ENCODE peak calls at places on chromosomes 13 and 19, in nine cellular contexts. One of them, this sample, is unnamed.

GRCh38 chr19:47483200-47483599 is 819 bp downstream of the KPTN start:
- DNase-seq in mesothelial cell of epicardium: no peak
- DNase-seq in thoracic aorta: no peak
- DNase-seq in NCI-H1417: no peak
- DNase-seq in nephron progenitor cell: no peak
- DNase-seq in fibroblast of lung: no peak
- DNase-seq in D721Med: no peak
- DNase-seq in HFFc6: no peak
- DNase-seq in stimulated activated CD4-positive, alpha-beta T cell treated with anti-CD3 and anti-CD28 coated beads, Interleukin-15, amount 100 ng/mL, for 24 hours: no peak
- DNase-seq in this sample: no peak

GRCh38 chr19:14512420-14512961 is 5.7 kb downstream of the DNAJB1 start:
- DNase-seq in mesothelial cell of epicardium: no peak
- DNase-seq in thoracic aorta: no peak
- DNase-seq in NCI-H1417: no peak
- DNase-seq in nephron progenitor cell: no peak
- DNase-seq in fibroblast of lung: no peak
- DNase-seq in D721Med: no peak
- DNase-seq in HFFc6: no peak
- DNase-seq in stimulated activated CD4-positive, alpha-beta T cell treated with anti-CD3 and anti-CD28 coated beads, Interleukin-15, amount 100 ng/mL, for 24 hours: no peak
- DNase-seq in this sample: no peak

GRCh38 chr13:26254583-26255102 is 714 bp downstream of the CDK8 start:
- DNase-seq in mesothelial cell of epicardium: peak
- DNase-seq in thoracic aorta: peak
- DNase-seq in NCI-H1417: peak
- DNase-seq in nephron progenitor cell: peak
- DNase-seq in fibroblast of lung: peak
- DNase-seq in D721Med: no peak
- DNase-seq in HFFc6: peak
- DNase-seq in stimulated activated CD4-positive, alpha-beta T cell treated with anti-CD3 and anti-CD28 coated beads, Interleukin-15, amount 100 ng/mL, for 24 hours: peak
- DNase-seq in this sample: peak

GRCh38 chr19:11013771-11014170 is 52.9 kb downstream of the SMARCA4 start:
- DNase-seq in mesothelial cell of epicardium: no peak
- DNase-seq in thoracic aorta: no peak
- DNase-seq in NCI-H1417: no peak
- DNase-seq in nephron progenitor cell: no peak
- DNase-seq in fibroblast of lung: no peak
- DNase-seq in D721Med: no peak
- DNase-seq in HFFc6: no peak
- DNase-seq in stimulated activated CD4-positive, alpha-beta T cell treated with anti-CD3 and anti-CD28 coated beads, Interleukin-15, amount 100 ng/mL, for 24 hours: no peak
- DNase-seq in this sample: no peak

GRCh38 chr19:18743281-18743825 is 47.8 kb downstream of the COMP start:
- DNase-seq in mesothelial cell of epicardium: no peak
- DNase-seq in thoracic aorta: no peak
- DNase-seq in NCI-H1417: no peak
- DNase-seq in nephron progenitor cell: no peak
- DNase-seq in fibroblast of lung: peak
- DNase-seq in D721Med: no peak
- DNase-seq in HFFc6: no peak
- DNase-seq in stimulated activated CD4-positive, alpha-beta T cell treated with anti-CD3 and anti-CD28 coated beads, Interleukin-15, amount 100 ng/mL, for 24 hours: no peak
- DNase-seq in this sample: no peak

GRCh38 chr13:46975173-46975572 is 78.3 kb upstream of the HTR2A start:
- DNase-seq in mesothelial cell of epicardium: no peak
- DNase-seq in thoracic aorta: no peak
- DNase-seq in NCI-H1417: no peak
- DNase-seq in nephron progenitor cell: no peak
- DNase-seq in fibroblast of lung: no peak
- DNase-seq in D721Med: no peak
- DNase-seq in HFFc6: no peak
- DNase-seq in stimulated activated CD4-positive, alpha-beta T cell treated with anti-CD3 and anti-CD28 coated beads, Interleukin-15, amount 100 ng/mL, for 24 hours: no peak
- DNase-seq in this sample: no peak

GRCh38 chr13:40665061-40665753 is 1.2 kb downstream of the FOXO1 start:
- DNase-seq in mesothelial cell of epicardium: no peak
- DNase-seq in thoracic aorta: no peak
- DNase-seq in NCI-H1417: peak
- DNase-seq in nephron progenitor cell: peak
- DNase-seq in fibroblast of lung: no peak
- DNase-seq in D721Med: no peak
- DNase-seq in HFFc6: no peak
- DNase-seq in stimulated activated CD4-positive, alpha-beta T cell treated with anti-CD3 and anti-CD28 coated beads, Interleukin-15, amount 100 ng/mL, for 24 hours: peak
- DNase-seq in this sample: no peak

GRCh38 chr19:5665781-5666513 is 14.4 kb downstream of the MICOS13 start:
- DNase-seq in mesothelial cell of epicardium: no peak
- DNase-seq in thoracic aorta: no peak
- DNase-seq in NCI-H1417: no peak
- DNase-seq in nephron progenitor cell: no peak
- DNase-seq in fibroblast of lung: peak
- DNase-seq in D721Med: no peak
- DNase-seq in HFFc6: peak
- DNase-seq in stimulated activated CD4-positive, alpha-beta T cell treated with anti-CD3 and anti-CD28 coated beads, Interleukin-15, amount 100 ng/mL, for 24 hours: no peak
- DNase-seq in this sample: no peak

GRCh38 chr13:24910502-24911134 is 146.6 kb downstream of the RNF17 start:
- DNase-seq in mesothelial cell of epicardium: no peak
- DNase-seq in thoracic aorta: no peak
- DNase-seq in NCI-H1417: no peak
- DNase-seq in nephron progenitor cell: no peak
- DNase-seq in fibroblast of lung: peak
- DNase-seq in D721Med: no peak
- DNase-seq in HFFc6: no peak
- DNase-seq in stimulated activated CD4-positive, alpha-beta T cell treated with anti-CD3 and anti-CD28 coated beads, Interleukin-15, amount 100 ng/mL, for 24 hours: no peak
- DNase-seq in this sample: no peak

GRCh38 chr19:50204081-50204428 is 633 bp downstream of the MYH14 start:
- DNase-seq in mesothelial cell of epicardium: no peak
- DNase-seq in thoracic aorta: no peak
- DNase-seq in NCI-H1417: no peak
- DNase-seq in nephron progenitor cell: no peak
- DNase-seq in fibroblast of lung: no peak
- DNase-seq in D721Med: no peak
- DNase-seq in HFFc6: no peak
- DNase-seq in stimulated activated CD4-positive, alpha-beta T cell treated with anti-CD3 and anti-CD28 coated beads, Interleukin-15, amount 100 ng/mL, for 24 hours: no peak
- DNase-seq in this sample: no peak

GRCh38 chr13:47472516-47472915 is 528.6 kb downstream of the SUCLA2 start:
- DNase-seq in mesothelial cell of epicardium: no peak
- DNase-seq in thoracic aorta: no peak
- DNase-seq in NCI-H1417: no peak
- DNase-seq in nephron progenitor cell: no peak
- DNase-seq in fibroblast of lung: no peak
- DNase-seq in D721Med: no peak
- DNase-seq in HFFc6: no peak
- DNase-seq in stimulated activated CD4-positive, alpha-beta T cell treated with anti-CD3 and anti-CD28 coated beads, Interleukin-15, amount 100 ng/mL, for 24 hours: no peak
- DNase-seq in this sample: no peak

GRCh38 chr19:13864513-13865242 is 12.3 kb upstream of the NANOS3 start:
- DNase-seq in mesothelial cell of epicardium: no peak
- DNase-seq in thoracic aorta: no peak
- DNase-seq in NCI-H1417: peak
- DNase-seq in nephron progenitor cell: peak
- DNase-seq in fibroblast of lung: no peak
- DNase-seq in D721Med: no peak
- DNase-seq in HFFc6: no peak
- DNase-seq in stimulated activated CD4-positive, alpha-beta T cell treated with anti-CD3 and anti-CD28 coated beads, Interleukin-15, amount 100 ng/mL, for 24 hours: no peak
- DNase-seq in this sample: peak

GRCh38 chr13:25687622-25688225 is 315.9 kb downstream of the ATP8A2 start:
- DNase-seq in mesothelial cell of epicardium: no peak
- DNase-seq in thoracic aorta: no peak
- DNase-seq in NCI-H1417: peak
- DNase-seq in nephron progenitor cell: no peak
- DNase-seq in fibroblast of lung: peak
- DNase-seq in D721Med: no peak
- DNase-seq in HFFc6: no peak
- DNase-seq in stimulated activated CD4-positive, alpha-beta T cell treated with anti-CD3 and anti-CD28 coated beads, Interleukin-15, amount 100 ng/mL, for 24 hours: no peak
- DNase-seq in this sample: no peak

GRCh38 chr13:20136781-20137703 is 23.8 kb downstream of the GJA3 start:
- DNase-seq in mesothelial cell of epicardium: no peak
- DNase-seq in thoracic aorta: no peak
- DNase-seq in NCI-H1417: no peak
- DNase-seq in nephron progenitor cell: peak
- DNase-seq in fibroblast of lung: peak
- DNase-seq in D721Med: no peak
- DNase-seq in HFFc6: no peak
- DNase-seq in stimulated activated CD4-positive, alpha-beta T cell treated with anti-CD3 and anti-CD28 coated beads, Interleukin-15, amount 100 ng/mL, for 24 hours: peak
- DNase-seq in this sample: no peak

GRCh38 chr19:13149628-13150186 is 468 bp downstream of the STX10 start:
- DNase-seq in mesothelial cell of epicardium: no peak
- DNase-seq in thoracic aorta: no peak
- DNase-seq in NCI-H1417: peak
- DNase-seq in nephron progenitor cell: peak
- DNase-seq in fibroblast of lung: peak
- DNase-seq in D721Med: no peak
- DNase-seq in HFFc6: peak
- DNase-seq in stimulated activated CD4-positive, alpha-beta T cell treated with anti-CD3 and anti-CD28 coated beads, Interleukin-15, amount 100 ng/mL, for 24 hours: peak
- DNase-seq in this sample: peak

GRCh38 chr19:13329766-13330165 is 176.5 kb downstream of the CACNA1A start:
- DNase-seq in mesothelial cell of epicardium: no peak
- DNase-seq in thoracic aorta: no peak
- DNase-seq in NCI-H1417: no peak
- DNase-seq in nephron progenitor cell: no peak
- DNase-seq in fibroblast of lung: no peak
- DNase-seq in D721Med: no peak
- DNase-seq in HFFc6: no peak
- DNase-seq in stimulated activated CD4-positive, alpha-beta T cell treated with anti-CD3 and anti-CD28 coated beads, Interleukin-15, amount 100 ng/mL, for 24 hours: no peak
- DNase-seq in this sample: no peak

GRCh38 chr13:41231025-41231677 is 32.2 kb downstream of the MTRF1 start:
- DNase-seq in mesothelial cell of epicardium: no peak
- DNase-seq in thoracic aorta: no peak
- DNase-seq in NCI-H1417: no peak
- DNase-seq in nephron progenitor cell: no peak
- DNase-seq in fibroblast of lung: no peak
- DNase-seq in D721Med: no peak
- DNase-seq in HFFc6: no peak
- DNase-seq in stimulated activated CD4-positive, alpha-beta T cell treated with anti-CD3 and anti-CD28 coated beads, Interleukin-15, amount 100 ng/mL, for 24 hours: no peak
- DNase-seq in this sample: no peak

GRCh38 chr19:4983346-4984105 is 14.6 kb downstream of the KDM4B start:
- DNase-seq in mesothelial cell of epicardium: no peak
- DNase-seq in thoracic aorta: no peak
- DNase-seq in NCI-H1417: peak
- DNase-seq in nephron progenitor cell: no peak
- DNase-seq in fibroblast of lung: no peak
- DNase-seq in D721Med: no peak
- DNase-seq in HFFc6: no peak
- DNase-seq in stimulated activated CD4-positive, alpha-beta T cell treated with anti-CD3 and anti-CD28 coated beads, Interleukin-15, amount 100 ng/mL, for 24 hours: no peak
- DNase-seq in this sample: no peak

GRCh38 chr19:6794817-6795431 is 22.4 kb downstream of the VAV1 start:
- DNase-seq in mesothelial cell of epicardium: no peak
- DNase-seq in thoracic aorta: no peak
- DNase-seq in NCI-H1417: no peak
- DNase-seq in nephron progenitor cell: no peak
- DNase-seq in fibroblast of lung: no peak
- DNase-seq in D721Med: no peak
- DNase-seq in HFFc6: no peak
- DNase-seq in stimulated activated CD4-positive, alpha-beta T cell treated with anti-CD3 and anti-CD28 coated beads, Interleukin-15, amount 100 ng/mL, for 24 hours: no peak
- DNase-seq in this sample: no peak

GRCh38 chr13:112859817-112860190 is 109.2 kb upstream of the MCF2L start:
- DNase-seq in mesothelial cell of epicardium: no peak
- DNase-seq in thoracic aorta: no peak
- DNase-seq in NCI-H1417: no peak
- DNase-seq in nephron progenitor cell: no peak
- DNase-seq in fibroblast of lung: peak
- DNase-seq in D721Med: no peak
- DNase-seq in HFFc6: no peak
- DNase-seq in stimulated activated CD4-positive, alpha-beta T cell treated with anti-CD3 and anti-CD28 coated beads, Interleukin-15, amount 100 ng/mL, for 24 hours: no peak
- DNase-seq in this sample: peak

GRCh38 chr13:35694549-35695233 is 218.2 kb upstream of the MAB21L1 start:
- DNase-seq in mesothelial cell of epicardium: no peak
- DNase-seq in thoracic aorta: no peak
- DNase-seq in NCI-H1417: no peak
- DNase-seq in nephron progenitor cell: no peak
- DNase-seq in fibroblast of lung: no peak
- DNase-seq in D721Med: no peak
- DNase-seq in HFFc6: no peak
- DNase-seq in stimulated activated CD4-positive, alpha-beta T cell treated with anti-CD3 and anti-CD28 coated beads, Interleukin-15, amount 100 ng/mL, for 24 hours: no peak
- DNase-seq in this sample: no peak

GRCh38 chr13:23567792-23568480 is 2.3 kb upstream of the TNFRSF19 start:
- DNase-seq in mesothelial cell of epicardium: no peak
- DNase-seq in thoracic aorta: no peak
- DNase-seq in NCI-H1417: no peak
- DNase-seq in nephron progenitor cell: peak
- DNase-seq in fibroblast of lung: no peak
- DNase-seq in D721Med: no peak
- DNase-seq in HFFc6: no peak
- DNase-seq in stimulated activated CD4-positive, alpha-beta T cell treated with anti-CD3 and anti-CD28 coated beads, Interleukin-15, amount 100 ng/mL, for 24 hours: no peak
- DNase-seq in this sample: no peak

GRCh38 chr13:106570354-106570822 is 2.5 kb upstream of the ARGLU1 start:
- DNase-seq in mesothelial cell of epicardium: peak
- DNase-seq in thoracic aorta: peak
- DNase-seq in NCI-H1417: no peak
- DNase-seq in nephron progenitor cell: peak
- DNase-seq in fibroblast of lung: peak
- DNase-seq in D721Med: no peak
- DNase-seq in HFFc6: peak
- DNase-seq in stimulated activated CD4-positive, alpha-beta T cell treated with anti-CD3 and anti-CD28 coated beads, Interleukin-15, amount 100 ng/mL, for 24 hours: peak
- DNase-seq in this sample: no peak